ENCODE peak calls at places on chromosomes 3 and 15, in six cellular contexts. One of them, this sample, is unnamed.
A peak's percentile ranks its signal among the peaks of the same experiment; 100 is the strongest.

GRCh38 chr3:194880940-194881925 is 195.6 kb downstream of the FAM43A start:
- DNase-seq in hepatocyte: peak; percentile 64
- DNase-seq in activated T-cell treated with anti-CD3 and anti-CD28 coated beads, Interleukin-2, amount 50 U/mL, for 72 hours: no peak
- DNase-seq in NCI-H1694 treated with DMSO at 0.1 percent for 48 hours: peak; percentile 66
- DNase-seq in HuH-7.5: no peak
- DNase-seq in activated naive CD8-positive, alpha-beta T cell treated with anti-CD3 and anti-CD28 coated beads, Interleukin-2, amount 50 U/mL, for 24 hours: no peak
- DNase-seq in this sample: no peak

GRCh38 chr3:46715507-46716175 is 2.0 kb downstream of the PRSS50 start:
- DNase-seq in activated naive CD8-positive, alpha-beta T cell treated with anti-CD3 and anti-CD28 coated beads, Interleukin-2, amount 50 U/mL, for 24 hours: no peak
- DNase-seq in activated T-cell treated with anti-CD3 and anti-CD28 coated beads, Interleukin-2, amount 50 U/mL, for 72 hours: no peak
- DNase-seq in HuH-7.5: no peak
- DNase-seq in NCI-H1694 treated with DMSO at 0.1 percent for 48 hours: no peak
- DNase-seq in hepatocyte: no peak
- DNase-seq in this sample: no peak

GRCh38 chr15:64572856-64573255 is 112.5 kb downstream of the ZNF609 start:
- DNase-seq in HuH-7.5: no peak
- DNase-seq in NCI-H1694 treated with DMSO at 0.1 percent for 48 hours: no peak
- DNase-seq in activated T-cell treated with anti-CD3 and anti-CD28 coated beads, Interleukin-2, amount 50 U/mL, for 72 hours: no peak
- DNase-seq in hepatocyte: no peak
- DNase-seq in activated naive CD8-positive, alpha-beta T cell treated with anti-CD3 and anti-CD28 coated beads, Interleukin-2, amount 50 U/mL, for 24 hours: no peak
- DNase-seq in this sample: no peak

GRCh38 chr3:44355634-44356033 is 17.1 kb downstream of the TCAIM start:
- DNase-seq in HuH-7.5: no peak
- DNase-seq in activated naive CD8-positive, alpha-beta T cell treated with anti-CD3 and anti-CD28 coated beads, Interleukin-2, amount 50 U/mL, for 24 hours: no peak
- DNase-seq in NCI-H1694 treated with DMSO at 0.1 percent for 48 hours: peak; percentile 1
- DNase-seq in hepatocyte: peak; percentile 41
- DNase-seq in activated T-cell treated with anti-CD3 and anti-CD28 coated beads, Interleukin-2, amount 50 U/mL, for 72 hours: no peak
- DNase-seq in this sample: no peak

GRCh38 chr3:138186803-138187295 is 252 bp upstream of the ARMC8 start:
- DNase-seq in hepatocyte: peak; percentile 96
- DNase-seq in HuH-7.5: peak; percentile 38
- DNase-seq in NCI-H1694 treated with DMSO at 0.1 percent for 48 hours: no peak
- DNase-seq in activated naive CD8-positive, alpha-beta T cell treated with anti-CD3 and anti-CD28 coated beads, Interleukin-2, amount 50 U/mL, for 24 hours: peak; percentile 89
- DNase-seq in activated T-cell treated with anti-CD3 and anti-CD28 coated beads, Interleukin-2, amount 50 U/mL, for 72 hours: peak; percentile 91
- DNase-seq in this sample: peak; percentile 86

GRCh38 chr3:5972586-5972985 is 785.1 kb downstream of the EDEM1 start:
- DNase-seq in hepatocyte: no peak
- DNase-seq in NCI-H1694 treated with DMSO at 0.1 percent for 48 hours: no peak
- DNase-seq in activated T-cell treated with anti-CD3 and anti-CD28 coated beads, Interleukin-2, amount 50 U/mL, for 72 hours: no peak
- DNase-seq in HuH-7.5: no peak
- DNase-seq in activated naive CD8-positive, alpha-beta T cell treated with anti-CD3 and anti-CD28 coated beads, Interleukin-2, amount 50 U/mL, for 24 hours: no peak
- DNase-seq in this sample: no peak

GRCh38 chr3:133453383-133453782 is 53.5 kb downstream of the BFSP2 start:
- DNase-seq in activated naive CD8-positive, alpha-beta T cell treated with anti-CD3 and anti-CD28 coated beads, Interleukin-2, amount 50 U/mL, for 24 hours: no peak
- DNase-seq in NCI-H1694 treated with DMSO at 0.1 percent for 48 hours: no peak
- DNase-seq in hepatocyte: no peak
- DNase-seq in HuH-7.5: no peak
- DNase-seq in activated T-cell treated with anti-CD3 and anti-CD28 coated beads, Interleukin-2, amount 50 U/mL, for 72 hours: no peak
- DNase-seq in this sample: no peak

GRCh38 chr3:55341502-55342031 is 145.5 kb downstream of the WNT5A start:
- DNase-seq in activated T-cell treated with anti-CD3 and anti-CD28 coated beads, Interleukin-2, amount 50 U/mL, for 72 hours: no peak
- DNase-seq in hepatocyte: no peak
- DNase-seq in activated naive CD8-positive, alpha-beta T cell treated with anti-CD3 and anti-CD28 coated beads, Interleukin-2, amount 50 U/mL, for 24 hours: no peak
- DNase-seq in HuH-7.5: no peak
- DNase-seq in NCI-H1694 treated with DMSO at 0.1 percent for 48 hours: no peak
- DNase-seq in this sample: no peak

GRCh38 chr3:68972358-68972979 is 40.1 kb upstream of the TAFA4 start:
- DNase-seq in activated T-cell treated with anti-CD3 and anti-CD28 coated beads, Interleukin-2, amount 50 U/mL, for 72 hours: peak; percentile 61
- DNase-seq in activated naive CD8-positive, alpha-beta T cell treated with anti-CD3 and anti-CD28 coated beads, Interleukin-2, amount 50 U/mL, for 24 hours: peak; percentile 59
- DNase-seq in hepatocyte: peak; percentile 80
- DNase-seq in NCI-H1694 treated with DMSO at 0.1 percent for 48 hours: peak; percentile 14
- DNase-seq in HuH-7.5: peak; percentile 4
- DNase-seq in this sample: no peak

GRCh38 chr3:49022751-49023171 is 840 bp downstream of the NDUFAF3 start:
- DNase-seq in activated naive CD8-positive, alpha-beta T cell treated with anti-CD3 and anti-CD28 coated beads, Interleukin-2, amount 50 U/mL, for 24 hours: no peak
- DNase-seq in activated T-cell treated with anti-CD3 and anti-CD28 coated beads, Interleukin-2, amount 50 U/mL, for 72 hours: no peak
- DNase-seq in NCI-H1694 treated with DMSO at 0.1 percent for 48 hours: no peak
- DNase-seq in hepatocyte: no peak
- DNase-seq in HuH-7.5: no peak
- DNase-seq in this sample: no peak

GRCh38 chr15:96333194-96334016 is 2.9 kb downstream of the NR2F2 start:
- DNase-seq in HuH-7.5: peak; percentile 70
- DNase-seq in activated T-cell treated with anti-CD3 and anti-CD28 coated beads, Interleukin-2, amount 50 U/mL, for 72 hours: no peak
- DNase-seq in activated naive CD8-positive, alpha-beta T cell treated with anti-CD3 and anti-CD28 coated beads, Interleukin-2, amount 50 U/mL, for 24 hours: no peak
- DNase-seq in hepatocyte: peak; percentile 54
- DNase-seq in NCI-H1694 treated with DMSO at 0.1 percent for 48 hours: peak; percentile 16
- DNase-seq in this sample: no peak

GRCh38 chr15:31276596-31277298 is 49.9 kb upstream of the KLF13 start:
- DNase-seq in HuH-7.5: no peak
- DNase-seq in activated naive CD8-positive, alpha-beta T cell treated with anti-CD3 and anti-CD28 coated beads, Interleukin-2, amount 50 U/mL, for 24 hours: no peak
- DNase-seq in hepatocyte: peak; percentile 2
- DNase-seq in NCI-H1694 treated with DMSO at 0.1 percent for 48 hours: peak; percentile 60
- DNase-seq in activated T-cell treated with anti-CD3 and anti-CD28 coated beads, Interleukin-2, amount 50 U/mL, for 72 hours: no peak
- DNase-seq in this sample: no peak

GRCh38 chr3:179702271-179702947 is 49.6 kb downstream of the USP13 start:
- DNase-seq in activated T-cell treated with anti-CD3 and anti-CD28 coated beads, Interleukin-2, amount 50 U/mL, for 72 hours: no peak
- DNase-seq in activated naive CD8-positive, alpha-beta T cell treated with anti-CD3 and anti-CD28 coated beads, Interleukin-2, amount 50 U/mL, for 24 hours: no peak
- DNase-seq in HuH-7.5: no peak
- DNase-seq in NCI-H1694 treated with DMSO at 0.1 percent for 48 hours: no peak
- DNase-seq in hepatocyte: no peak
- DNase-seq in this sample: no peak

GRCh38 chr15:67267951-67268941 is 13.7 kb downstream of the IQCH start:
- DNase-seq in HuH-7.5: no peak
- DNase-seq in activated naive CD8-positive, alpha-beta T cell treated with anti-CD3 and anti-CD28 coated beads, Interleukin-2, amount 50 U/mL, for 24 hours: no peak
- DNase-seq in activated T-cell treated with anti-CD3 and anti-CD28 coated beads, Interleukin-2, amount 50 U/mL, for 72 hours: no peak
- DNase-seq in NCI-H1694 treated with DMSO at 0.1 percent for 48 hours: no peak
- DNase-seq in hepatocyte: no peak
- DNase-seq in this sample: no peak

GRCh38 chr3:111373861-111374260 is 168.1 kb upstream of the CD96 start:
- DNase-seq in activated T-cell treated with anti-CD3 and anti-CD28 coated beads, Interleukin-2, amount 50 U/mL, for 72 hours: no peak
- DNase-seq in NCI-H1694 treated with DMSO at 0.1 percent for 48 hours: no peak
- DNase-seq in activated naive CD8-positive, alpha-beta T cell treated with anti-CD3 and anti-CD28 coated beads, Interleukin-2, amount 50 U/mL, for 24 hours: no peak
- DNase-seq in HuH-7.5: no peak
- DNase-seq in hepatocyte: no peak
- DNase-seq in this sample: no peak

GRCh38 chr3:130276203-130276803 is 69.2 kb upstream of the COL6A5 start:
- DNase-seq in hepatocyte: peak; percentile 84
- DNase-seq in activated naive CD8-positive, alpha-beta T cell treated with anti-CD3 and anti-CD28 coated beads, Interleukin-2, amount 50 U/mL, for 24 hours: peak; percentile 4
- DNase-seq in HuH-7.5: peak; percentile 46
- DNase-seq in NCI-H1694 treated with DMSO at 0.1 percent for 48 hours: peak; percentile 42
- DNase-seq in activated T-cell treated with anti-CD3 and anti-CD28 coated beads, Interleukin-2, amount 50 U/mL, for 72 hours: peak; percentile 16
- DNase-seq in this sample: peak; percentile 2

GRCh38 chr15:101206173-101206572 is 45.7 kb downstream of the CHSY1 start:
- DNase-seq in NCI-H1694 treated with DMSO at 0.1 percent for 48 hours: no peak
- DNase-seq in HuH-7.5: no peak
- DNase-seq in activated T-cell treated with anti-CD3 and anti-CD28 coated beads, Interleukin-2, amount 50 U/mL, for 72 hours: peak; percentile 84
- DNase-seq in hepatocyte: no peak
- DNase-seq in activated naive CD8-positive, alpha-beta T cell treated with anti-CD3 and anti-CD28 coated beads, Interleukin-2, amount 50 U/mL, for 24 hours: peak; percentile 79
- DNase-seq in this sample: peak; percentile 16

GRCh38 chr3:126473292-126474168 is 2.2 kb downstream of the ZXDC start:
- DNase-seq in activated T-cell treated with anti-CD3 and anti-CD28 coated beads, Interleukin-2, amount 50 U/mL, for 72 hours: peak; percentile 25
- DNase-seq in NCI-H1694 treated with DMSO at 0.1 percent for 48 hours: no peak
- DNase-seq in activated naive CD8-positive, alpha-beta T cell treated with anti-CD3 and anti-CD28 coated beads, Interleukin-2, amount 50 U/mL, for 24 hours: no peak
- DNase-seq in hepatocyte: no peak
- DNase-seq in HuH-7.5: no peak
- DNase-seq in this sample: no peak

This sample was measured in naive thymus-derived CD4-positive, alpha-beta T cell.